ENCODE peak calls at places on chromosomes 6 and 20, in seven cellular contexts. C is mesendoderm, X is neuronal stem cell, L is IMR-90, V is H1, W is mesenchymal stem cell, O is trophoblast cell. B is an unnamed sample.

GRCh38 chr20:14454296-14454695 is 116.9 kb upstream of the FLRT3 start:
- DNase-seq in L (peak; percentile 55), C (no peak), O (no peak), V (no peak), W (no peak), X (no peak), B (no peak)

GRCh38 chr6:79718509-79719247 is 87.5 kb downstream of the SH3BGRL2 start:
- DNase-seq in V (no peak), X (no peak), W (no peak), C (no peak), O (no peak), L (peak; percentile 11), B (no peak)

GRCh38 chr6:149840345-149841075 is 23.6 kb downstream of the LRP11 start:
- DNase-seq in V (no peak), O (peak; percentile 99), C (peak; percentile 81), L (peak; percentile 92), X (no peak), W (peak; percentile 69), B (peak; percentile 82)

GRCh38 chr6:29524982-29525639 is 34.4 kb downstream of the UBD start:
- DNase-seq in V (no peak), O (no peak), W (no peak), C (no peak), X (no peak), L (no peak), B (no peak)

GRCh38 chr20:49497217-49497560 is 14.7 kb upstream of the KCNB1 start:
- DNase-seq in O (no peak), W (no peak), L (no peak), V (no peak), X (no peak), C (peak; percentile 62), B (no peak)

GRCh38 chr6:122825180-122825579 is 36.1 kb downstream of the SMPDL3A start:
- DNase-seq in L (no peak), V (no peak), W (no peak), O (peak; percentile 44), C (peak; percentile 47), X (no peak), B (no peak)

GRCh38 chr6:16639689-16640480 is 121.4 kb downstream of the ATXN1 start:
- DNase-seq in X (no peak), L (peak; percentile 89), C (no peak), V (no peak), O (peak; percentile 57), W (peak; percentile 86), B (no peak)

GRCh38 chr6:96075826-96076225 is 60.1 kb downstream of the FUT9 start:
- DNase-seq in O (no peak), X (no peak), W (no peak), V (no peak), L (no peak), C (no peak), B (no peak)

GRCh38 chr20:57688864-57689263 is 21.0 kb downstream of the PMEPA1 start:
- DNase-seq in L (no peak), W (no peak), C (no peak), X (no peak), V (no peak), O (no peak), B (no peak)

GRCh38 chr20:57692393-57692792 is 17.4 kb downstream of the PMEPA1 start:
- DNase-seq in V (no peak), O (no peak), X (no peak), L (no peak), W (no peak), C (no peak), B (no peak)

GRCh38 chr20:57688295-57688694 is 21.5 kb downstream of the PMEPA1 start:
- DNase-seq in C (no peak), L (no peak), V (no peak), O (no peak), W (no peak), X (no peak), B (no peak)

GRCh38 chr20:57689745-57690481 is 19.9 kb downstream of the PMEPA1 start:
- DNase-seq in L (no peak), X (no peak), C (no peak), W (no peak), O (peak; percentile 56), V (no peak), B (no peak)

DNA sequence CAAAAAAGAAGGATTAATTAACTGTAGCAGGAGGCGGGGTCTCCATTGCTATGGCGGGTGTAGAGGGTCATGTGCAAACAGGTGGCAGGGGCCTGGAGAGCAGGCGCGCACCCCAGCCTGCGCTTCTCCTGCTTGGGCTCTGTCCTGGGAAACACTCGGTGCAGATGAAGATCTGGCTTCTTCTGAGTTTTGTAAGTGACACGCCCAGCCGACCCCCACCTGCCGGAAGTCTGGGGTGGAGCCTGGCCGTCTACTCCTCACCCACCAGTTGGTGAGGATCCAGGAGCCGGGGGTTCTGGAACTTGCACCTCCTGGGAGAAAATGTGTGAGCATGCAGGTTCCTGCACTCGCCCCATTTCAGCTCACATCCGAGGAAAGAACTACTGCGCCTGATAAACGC is 19.3 kb downstream of the PMEPA1 start:
- DNase-seq in C (no peak), W (no peak), V (no peak), L (no peak), O (peak; percentile 33), X (no peak), B (no peak)
- H3K27ac ChIP-seq in C (no peak overlapping the region), W (no peak overlapping the region), V (no peak overlapping the region), L (no peak overlapping the region), O (no peak overlapping the region), X (no peak overlapping the region), B (no peak overlapping the region)

GRCh38 chr20:63082939-63083735 is 76.4 kb upstream of the BHLHE23 start:
- DNase-seq in V (no peak), O (no peak), C (no peak), W (no peak), L (no peak), X (no peak), B (no peak)
- H3K4ac ChIP-seq in V (no peak overlapping the region), O (no peak overlapping the region), C (no peak overlapping the region), W (no peak overlapping the region), L (no peak overlapping the region), X (no peak overlapping the region), B (no peak overlapping the region)

GRCh38 chr20:3613821-3614440 is 49.3 kb downstream of the GFRA4 start:
- DNase-seq in V (no peak), O (no peak), X (no peak), W (no peak), C (no peak), L (peak; percentile 6), B (no peak)

GRCh38 chr20:3612795-3613560 is 50.2 kb downstream of the GFRA4 start:
- DNase-seq in W (peak; percentile 19), L (peak; percentile 13), O (no peak), C (no peak), V (no peak), X (no peak), B (no peak)

GRCh38 chr20:3621111-3621510 is 42.1 kb downstream of the GFRA4 start:
- DNase-seq in X (no peak), O (peak; percentile 3), C (peak; percentile 56), V (no peak), W (no peak), L (no peak), B (peak; percentile 49)

GRCh38 chr20:3614509-3614908 is 48.7 kb downstream of the GFRA4 start:
- DNase-seq in X (no peak), W (peak; percentile 19), C (no peak), V (no peak), O (no peak), L (peak; percentile 56), B (no peak)

DNA sequence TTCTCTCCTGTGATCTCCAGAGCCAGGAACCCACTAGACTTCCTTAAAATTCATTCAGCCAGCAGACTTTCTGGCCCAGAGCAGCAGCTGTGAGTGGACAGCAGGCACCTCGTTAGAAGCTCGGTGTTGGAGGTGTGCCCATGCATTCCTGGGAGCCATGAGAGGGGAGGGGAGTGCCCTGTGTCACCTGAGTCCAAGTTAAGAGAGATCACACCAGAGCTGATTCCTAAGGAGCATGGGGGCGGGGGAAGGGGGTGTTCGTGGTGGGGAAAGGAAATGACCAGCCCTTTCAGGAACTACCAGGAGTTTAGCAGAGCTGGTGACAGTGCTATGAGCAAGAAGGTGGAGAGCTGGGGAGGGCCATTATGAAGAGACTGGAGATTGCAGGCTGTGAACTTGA is 46.9 kb downstream of the GFRA4 start:
- DNase-seq in X (no peak), C (peak; percentile 85), V (no peak), L (peak; percentile 50), W (no peak), O (no peak), B (peak; percentile 66)
- H4K8ac ChIP-seq in X (no peak overlapping the region), C (no peak overlapping the region), V (no peak overlapping the region), L (no peak overlapping the region), W (no peak overlapping the region), O (no peak overlapping the region), B (no peak overlapping the region)

DNA sequence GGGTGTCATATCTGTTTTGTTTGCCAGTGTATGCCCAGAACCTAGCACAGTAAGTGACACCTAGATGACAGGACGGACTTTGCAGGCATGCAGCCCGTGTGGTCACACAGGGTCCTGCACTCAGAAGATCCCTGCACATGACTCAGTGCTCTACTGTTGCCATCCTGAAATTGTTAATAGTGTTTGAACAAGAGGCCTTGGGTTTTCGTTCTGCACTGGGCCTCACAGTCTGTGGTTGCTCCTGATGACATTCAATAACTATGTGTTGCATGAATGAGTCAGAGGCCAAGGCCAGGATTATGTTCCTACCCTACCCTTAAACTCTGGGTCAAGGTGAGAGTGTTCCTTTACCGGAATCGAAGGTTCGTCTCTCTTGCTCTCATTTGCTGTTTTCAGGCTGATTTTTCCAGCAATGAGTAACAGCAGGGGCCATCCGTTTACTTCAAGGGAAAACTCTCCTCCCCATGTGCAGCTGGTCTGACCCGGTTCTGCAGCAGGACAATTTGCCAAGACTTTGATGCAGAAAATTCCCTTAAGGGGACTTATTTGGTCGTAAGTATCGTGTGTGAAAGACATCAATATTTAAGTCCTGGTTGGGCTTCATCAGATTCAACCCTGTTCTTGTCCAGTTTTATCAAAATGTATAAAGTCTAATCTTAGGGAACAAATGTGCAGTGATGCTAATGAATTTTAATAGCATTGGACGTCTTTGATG is 13.0 kb upstream of the PFDN4 start:
- DNase-seq in L (peak; percentile 3), V (no peak), W (no peak), C (no peak), O (peak; percentile 40), X (no peak), B (no peak)
- H3K27ac ChIP-seq in L (no peak overlapping the region), V (no peak overlapping the region), W (no peak overlapping the region), C (no peak overlapping the region), O (no peak overlapping the region), X (no peak overlapping the region), B (no peak overlapping the region)

DNA sequence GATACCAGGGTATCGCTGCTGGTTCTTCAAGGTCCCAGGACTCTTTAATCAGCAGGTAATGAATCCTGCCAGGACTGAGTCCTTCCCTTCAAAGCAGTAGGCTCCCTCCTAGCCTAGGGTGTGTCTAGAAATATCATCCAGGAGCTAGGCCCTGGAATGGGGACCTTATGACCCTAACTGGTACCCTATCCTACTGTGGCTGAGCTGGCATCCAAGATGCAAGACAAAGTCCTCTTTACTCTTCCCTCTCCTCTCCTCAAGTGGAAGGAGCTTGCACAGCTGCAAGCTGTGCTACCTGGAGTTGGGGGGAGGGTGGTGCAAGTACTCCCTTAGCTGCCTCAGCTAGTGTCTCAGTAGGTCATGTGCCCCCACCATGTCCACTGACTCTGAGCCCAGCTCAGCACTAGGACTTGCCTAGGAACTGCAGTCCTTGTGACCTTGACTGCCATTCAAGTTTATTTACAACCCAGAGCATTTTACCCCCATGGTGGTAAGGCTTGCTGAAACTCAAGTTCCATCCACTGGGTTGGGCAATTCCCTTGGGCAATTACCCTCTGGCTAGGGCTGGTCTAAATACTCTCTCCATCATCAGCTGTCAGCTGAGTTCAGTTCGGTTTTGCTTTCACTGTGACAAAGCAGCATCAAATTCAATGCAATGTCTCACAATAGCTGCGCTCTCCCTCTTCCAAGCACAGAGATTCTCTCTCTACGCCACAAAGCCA is 48.4 kb upstream of the TOP1 start:
- DNase-seq in W (peak; percentile 69), L (no peak), V (no peak), C (no peak), X (no peak), O (peak; percentile 98), B (no peak)
- H3K4ac ChIP-seq in W (no peak overlapping the region), L (no peak overlapping the region), V (no peak overlapping the region), C (no peak overlapping the region), X (no peak overlapping the region), O (no peak overlapping the region), B (no peak overlapping the region)

B was measured in H9.